ENCODE peak calls at places on chromosomes 6 and 20, in four cellular contexts. H is cardiac muscle cell, C is mucosa of descending colon, D is cardiac fibroblast. R is an unnamed sample.

GRCh38 chr6:152954443-152954842 is 28.4 kb downstream of the FBXO5 start:
- DNase-seq in H (no peak), C (no peak), D (no peak), R (no peak)

GRCh38 chr6:131136021-131136847 is 967 bp downstream of the AKAP7 start:
- DNase-seq in H (peak; percentile 74), C (no peak), D (peak; percentile 62), R (no peak)

GRCh38 chr6:87881342-87881895 is 166.2 kb upstream of the SPACA1 start:
- DNase-seq in H (no peak), C (no peak), D (peak; percentile 22), R (no peak)

GRCh38 chr6:22785036-22785435 is 215.7 kb downstream of the HDGFL1 start:
- DNase-seq in H (peak; percentile 49), C (no peak), D (no peak), R (no peak)

GRCh38 chr20:59810376-59811187 is 122.9 kb downstream of the SYCP2 start:
- DNase-seq in H (no peak), C (no peak), D (no peak), R (no peak)

GRCh38 chr20:10225439-10226080 is 6.9 kb downstream of the SNAP25 start:
- DNase-seq in H (peak; percentile 9), C (no peak), D (no peak), R (peak; percentile 1)

GRCh38 chr20:41587956-41588355 is 30.2 kb downstream of the CHD6 start:
- DNase-seq in H (peak; percentile 78), C (no peak), D (peak; percentile 72), R (no peak)

GRCh38 chr20:4018015-4018748 is 2.8 kb upstream of the RNF24 start:
- DNase-seq in H (peak; percentile 13), C (no peak), D (peak; percentile 65), R (no peak)

GRCh38 chr6:107670792-107671199 is 153.3 kb downstream of the SCML4 start:
- DNase-seq in H (peak; percentile 77), C (no peak), D (peak; percentile 66), R (peak; percentile 76)

GRCh38 chr6:165827190-165827518 is 164.1 kb upstream of the PDE10A start:
- DNase-seq in H (no peak), C (no peak), D (no peak), R (no peak)

GRCh38 chr6:154504865-154505449 is 5.5 kb downstream of the CNKSR3 start:
- DNase-seq in H (no peak), C (no peak), D (no peak), R (no peak)

GRCh38 chr6:11575408-11576033 is 38.0 kb downstream of the TMEM170B start:
- DNase-seq in H (peak; percentile 91), C (peak; percentile 38), D (peak; percentile 91), R (peak; percentile 59)

GRCh38 chr20:57126481-57127092 is 139.9 kb downstream of the BMP7 start:
- DNase-seq in H (no peak), C (no peak), D (no peak), R (no peak)

GRCh38 chr6:53746442-53747103 is 48.2 kb upstream of the LRRC1 start:
- DNase-seq in H (no peak), C (no peak), D (no peak), R (no peak)

GRCh38 chr6:99514089-99514488 is 1.1 kb downstream of the USP45 start:
- DNase-seq in H (peak; percentile 19), C (no peak), D (peak; percentile 33), R (no peak)

GRCh38 chr20:58228484-58229197 is at the start of gene ANKRD60:
- DNase-seq in H (peak; percentile 71), C (no peak), D (no peak), R (no peak)

DNA sequence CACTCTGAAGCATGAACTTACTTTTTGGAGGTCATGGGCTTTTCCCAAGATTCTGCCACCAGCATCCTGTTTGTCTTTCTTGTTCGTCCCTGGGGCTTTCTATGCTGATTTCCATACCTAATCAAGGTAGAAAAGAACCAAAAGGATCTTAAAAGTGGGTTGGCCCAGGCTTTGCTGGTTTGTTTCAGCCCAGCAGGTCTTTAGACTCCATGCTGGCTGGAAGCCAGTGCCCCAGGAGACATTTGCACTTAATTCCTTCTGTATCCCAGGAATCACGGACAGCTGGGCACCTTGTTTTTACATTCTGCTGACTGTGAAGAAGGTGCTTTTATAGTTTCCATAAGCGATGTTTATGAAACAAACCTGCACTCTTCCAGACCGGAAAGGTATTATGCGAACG is 195.9 kb downstream of the CDH4 start:
- DNase-seq in H (no peak), C (no peak), D (no peak), R (no peak)
- H3K4me3 ChIP-seq in H (no peak overlapping the region), C (no peak overlapping the region), D (no peak overlapping the region), R (no peak overlapping the region)

GRCh38 chr20:22508426-22508825 is 75.9 kb downstream of the FOXA2 start:
- DNase-seq in H (no peak), C (no peak), D (no peak), R (no peak)
- TF ChIP-seq CTCF in H (no peak), C (no peak), D (no peak), R (no peak)

DNA sequence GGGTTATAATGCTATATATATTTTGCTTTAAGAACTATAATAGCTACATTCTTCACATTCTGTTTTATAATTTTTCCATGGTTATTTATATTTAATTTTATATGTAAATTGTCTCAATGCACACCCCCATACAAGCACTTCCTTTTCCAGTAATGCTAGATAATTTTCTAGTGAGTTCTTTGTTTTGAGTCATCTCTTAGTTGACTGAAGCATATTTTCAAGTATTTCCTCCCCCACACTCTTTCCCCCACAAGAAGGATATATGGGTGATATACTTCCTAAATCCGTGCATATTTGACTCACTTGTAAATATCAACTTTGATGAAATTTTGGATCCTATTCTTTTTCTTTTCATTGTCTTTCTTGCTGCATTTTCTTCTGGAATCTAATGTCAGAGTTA is 82.1 kb upstream of the SRSF6 start:
- DNase-seq in H (peak; percentile 54), C (no peak), D (no peak), R (no peak)
- H3K4me3 ChIP-seq in H (no peak overlapping the region), C (no peak overlapping the region), D (no peak overlapping the region), R (no peak overlapping the region)

GRCh38 chr20:25467441-25467840 is 60.0 kb downstream of the GINS1 start:
- DNase-seq in H (no peak), C (no peak), D (no peak), R (no peak)

GRCh38 chr20:25469558-25469957 is 62.1 kb downstream of the GINS1 start:
- DNase-seq in H (no peak), C (no peak), D (no peak), R (no peak)

GRCh38 chr20:25471020-25471419 is 63.5 kb downstream of the GINS1 start:
- DNase-seq in H (no peak), C (no peak), D (no peak), R (no peak)

GRCh38 chr20:25468126-25469075 is 60.9 kb downstream of the GINS1 start:
- DNase-seq in H (no peak), C (no peak), D (no peak), R (no peak)

GRCh38 chr20:25470045-25470444 is 62.6 kb downstream of the GINS1 start:
- DNase-seq in H (peak; percentile 43), C (peak; percentile 57), D (peak; percentile 33), R (peak; percentile 16)
- TF ChIP-seq CTCF in H (peak; percentile 48), C (no peak), D (peak; percentile 45), R (peak; percentile 79)

DNA sequence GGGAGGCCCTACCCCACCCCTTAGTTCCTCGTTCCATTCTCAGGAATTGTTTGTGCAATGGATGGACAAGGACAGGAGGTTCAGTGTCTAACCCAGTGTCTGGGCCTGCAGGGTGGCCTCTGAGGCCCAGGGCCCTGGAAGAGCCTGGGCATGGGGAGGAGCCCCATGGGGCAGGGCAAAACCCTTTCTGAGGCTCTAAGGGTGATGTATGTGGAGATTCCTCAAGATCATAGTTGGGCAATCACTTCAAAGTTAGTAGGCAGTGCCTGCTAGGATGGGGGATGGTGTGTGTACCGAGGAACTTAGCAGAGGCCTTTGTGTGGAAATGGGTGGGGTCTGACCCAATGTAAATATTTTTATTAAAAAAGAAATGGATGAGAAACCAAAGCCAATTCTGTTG is 6.7 kb upstream of the C2 start:
- DNase-seq in H (peak; percentile 16), C (no peak), D (peak; percentile 20), R (no peak)
- H3K4me3 ChIP-seq in H (no peak overlapping the region), C (no peak overlapping the region), D (no peak overlapping the region), R (no peak overlapping the region)

GRCh38 chr6:1395941-1396908 is 6.8 kb downstream of the FOXF2 start:
- DNase-seq in H (no peak), C (no peak), D (no peak), R (no peak)

GRCh38 chr6:1392813-1393640 is 3.7 kb downstream of the FOXF2 start:
- DNase-seq in H (no peak), C (no peak), D (no peak), R (no peak)

GRCh38 chr6:1393641-1394283 is 4.4 kb downstream of the FOXF2 start:
- DNase-seq in H (no peak), C (no peak), D (no peak), R (no peak)

GRCh38 chr6:1395496-1395895 is 6.1 kb downstream of the FOXF2 start:
- DNase-seq in H (no peak), C (no peak), D (no peak), R (no peak)

GRCh38 chr6:1394591-1395463 is 5.5 kb downstream of the FOXF2 start:
- DNase-seq in H (no peak), C (no peak), D (no peak), R (no peak)
- TF ChIP-seq CTCF in H (no peak), C (no peak), D (no peak), R (no peak)